ENCODE peak calls at places on chromosomes 12 and 14, in six cellular contexts. One of them, this sample, is unnamed.

GRCh38 chr12:108570743-108571603 is 8.6 kb downstream of the ISCU start:
- DNase-seq in right lobe of liver: peak; percentile 31
- DNase-seq in colonic mucosa: peak; percentile 16
- DNase-seq in IMR-90: peak; percentile 67
- DNase-seq in brain microvascular endothelial cell: peak; percentile 14
- DNase-seq in neural progenitor cell: peak; percentile 61
- DNase-seq in this sample: no peak

GRCh38 chr12:124537525-124538193 is 29.8 kb downstream of the NCOR2 start:
- DNase-seq in right lobe of liver: no peak
- DNase-seq in colonic mucosa: no peak
- DNase-seq in IMR-90: no peak
- DNase-seq in brain microvascular endothelial cell: no peak
- DNase-seq in neural progenitor cell: no peak
- DNase-seq in this sample: no peak

GRCh38 chr14:44833376-44833775 is 128.4 kb downstream of the KLHL28 start:
- DNase-seq in right lobe of liver: no peak
- DNase-seq in colonic mucosa: no peak
- DNase-seq in IMR-90: peak; percentile 43
- DNase-seq in brain microvascular endothelial cell: no peak
- DNase-seq in neural progenitor cell: no peak
- DNase-seq in this sample: no peak

GRCh38 chr14:106551265-106551664 is 1024.9 kb downstream of the TMEM121 start:
- DNase-seq in right lobe of liver: no peak
- DNase-seq in colonic mucosa: no peak
- DNase-seq in IMR-90: no peak
- DNase-seq in brain microvascular endothelial cell: no peak
- DNase-seq in neural progenitor cell: no peak
- DNase-seq in this sample: no peak

GRCh38 chr14:36585100-36585499 is 2.7 kb upstream of the NKX2-8 start:
- DNase-seq in right lobe of liver: no peak
- DNase-seq in colonic mucosa: no peak
- DNase-seq in IMR-90: no peak
- DNase-seq in brain microvascular endothelial cell: no peak
- DNase-seq in neural progenitor cell: no peak
- DNase-seq in this sample: no peak

GRCh38 chr14:94598816-94599655 is 13.2 kb upstream of the SERPINA3 start:
- DNase-seq in right lobe of liver: peak; percentile 90
- DNase-seq in colonic mucosa: peak; percentile 80
- DNase-seq in IMR-90: peak; percentile 97
- DNase-seq in brain microvascular endothelial cell: peak; percentile 98
- DNase-seq in neural progenitor cell: peak; percentile 21
- DNase-seq in this sample: peak; percentile 60

GRCh38 chr14:64515053-64515452 is 10.5 kb downstream of the ZBTB1 start:
- DNase-seq in right lobe of liver: no peak
- DNase-seq in colonic mucosa: no peak
- DNase-seq in IMR-90: no peak
- DNase-seq in brain microvascular endothelial cell: no peak
- DNase-seq in neural progenitor cell: no peak
- DNase-seq in this sample: no peak

GRCh38 chr12:84572186-84572585 is 340.4 kb downstream of the SLC6A15 start:
- DNase-seq in right lobe of liver: no peak
- DNase-seq in colonic mucosa: no peak
- DNase-seq in IMR-90: no peak
- DNase-seq in brain microvascular endothelial cell: no peak
- DNase-seq in neural progenitor cell: no peak
- DNase-seq in this sample: no peak

GRCh38 chr14:47785041-47785440 is 109.6 kb upstream of the MDGA2 start:
- DNase-seq in right lobe of liver: no peak
- DNase-seq in colonic mucosa: no peak
- DNase-seq in IMR-90: no peak
- DNase-seq in brain microvascular endothelial cell: no peak
- DNase-seq in neural progenitor cell: no peak
- DNase-seq in this sample: no peak

GRCh38 chr14:89813485-89814080 is 140.9 kb downstream of the EFCAB11 start:
- DNase-seq in right lobe of liver: no peak
- DNase-seq in colonic mucosa: no peak
- DNase-seq in IMR-90: peak; percentile 96
- DNase-seq in brain microvascular endothelial cell: peak; percentile 95
- DNase-seq in neural progenitor cell: peak; percentile 39
- DNase-seq in this sample: peak; percentile 92

GRCh38 chr12:19575307-19576243 is 136.3 kb downstream of the AEBP2 start:
- DNase-seq in right lobe of liver: peak; percentile 54
- DNase-seq in colonic mucosa: peak; percentile 23
- DNase-seq in IMR-90: peak; percentile 74
- DNase-seq in brain microvascular endothelial cell: peak; percentile 72
- DNase-seq in neural progenitor cell: no peak
- DNase-seq in this sample: peak; percentile 37

GRCh38 chr12:94171595-94171930 is 23.2 kb downstream of the PLXNC1 start:
- DNase-seq in right lobe of liver: no peak
- DNase-seq in colonic mucosa: no peak
- DNase-seq in IMR-90: peak; percentile 43
- DNase-seq in brain microvascular endothelial cell: peak; percentile 64
- DNase-seq in neural progenitor cell: no peak
- DNase-seq in this sample: no peak

GRCh38 chr12:94172031-94172430 is 23.7 kb downstream of the PLXNC1 start:
- DNase-seq in right lobe of liver: no peak
- DNase-seq in colonic mucosa: no peak
- DNase-seq in IMR-90: peak; percentile 46
- DNase-seq in brain microvascular endothelial cell: peak; percentile 65
- DNase-seq in neural progenitor cell: peak; percentile 70
- DNase-seq in this sample: no peak

GRCh38 chr12:94174576-94174975 is 26.2 kb downstream of the PLXNC1 start:
- DNase-seq in right lobe of liver: no peak
- DNase-seq in colonic mucosa: no peak
- DNase-seq in IMR-90: no peak
- DNase-seq in brain microvascular endothelial cell: no peak
- DNase-seq in neural progenitor cell: no peak
- DNase-seq in this sample: no peak

GRCh38 chr12:94172973-94173372 is 24.6 kb downstream of the PLXNC1 start:
- DNase-seq in right lobe of liver: no peak
- DNase-seq in colonic mucosa: no peak
- DNase-seq in IMR-90: peak; percentile 99
- DNase-seq in brain microvascular endothelial cell: peak; percentile 98
- DNase-seq in neural progenitor cell: no peak
- DNase-seq in this sample: peak; percentile 77

GRCh38 chr12:94173660-94174265 is 25.4 kb downstream of the PLXNC1 start:
- DNase-seq in right lobe of liver: no peak
- DNase-seq in colonic mucosa: no peak
- DNase-seq in IMR-90: no peak
- DNase-seq in brain microvascular endothelial cell: no peak
- DNase-seq in neural progenitor cell: no peak
- DNase-seq in this sample: no peak
- H3K27me3 ChIP-seq in right lobe of liver: no peaks in the 10 kb centered on the region
- H3K27me3 ChIP-seq in colonic mucosa: no peaks in the 10 kb centered on the region
- H3K27me3 ChIP-seq in IMR-90: peaks cover 4% of the 10 kb centered on the region
- H3K27me3 ChIP-seq in brain microvascular endothelial cell: no peaks in the 10 kb centered on the region
- H3K27me3 ChIP-seq in neural progenitor cell: peaks cover 42% of the 10 kb centered on the region
- H3K27me3 ChIP-seq in this sample: peaks cover 2% of the 10 kb centered on the region

GRCh38 chr12:27243804-27244679 is at the start of gene STK38L:
- DNase-seq in right lobe of liver: peak; percentile 97
- DNase-seq in colonic mucosa: peak; percentile 98
- DNase-seq in IMR-90: peak; percentile 93
- DNase-seq in brain microvascular endothelial cell: peak; percentile 95
- DNase-seq in neural progenitor cell: peak; percentile 96
- DNase-seq in this sample: peak; percentile 53

GRCh38 chr12:27243006-27243405 is 1.1 kb upstream of the STK38L start:
- DNase-seq in right lobe of liver: no peak
- DNase-seq in colonic mucosa: no peak
- DNase-seq in IMR-90: no peak
- DNase-seq in brain microvascular endothelial cell: no peak
- DNase-seq in neural progenitor cell: no peak
- DNase-seq in this sample: no peak

GRCh38 chr12:27245039-27245438 is 953 bp downstream of the STK38L start:
- DNase-seq in right lobe of liver: no peak
- DNase-seq in colonic mucosa: no peak
- DNase-seq in IMR-90: no peak
- DNase-seq in brain microvascular endothelial cell: no peak
- DNase-seq in neural progenitor cell: no peak
- DNase-seq in this sample: no peak

GRCh38 chr12:27246141-27246540 is 2.1 kb downstream of the STK38L start:
- DNase-seq in right lobe of liver: no peak
- DNase-seq in colonic mucosa: no peak
- DNase-seq in IMR-90: no peak
- DNase-seq in brain microvascular endothelial cell: no peak
- DNase-seq in neural progenitor cell: peak; percentile 66
- DNase-seq in this sample: no peak

DNA sequence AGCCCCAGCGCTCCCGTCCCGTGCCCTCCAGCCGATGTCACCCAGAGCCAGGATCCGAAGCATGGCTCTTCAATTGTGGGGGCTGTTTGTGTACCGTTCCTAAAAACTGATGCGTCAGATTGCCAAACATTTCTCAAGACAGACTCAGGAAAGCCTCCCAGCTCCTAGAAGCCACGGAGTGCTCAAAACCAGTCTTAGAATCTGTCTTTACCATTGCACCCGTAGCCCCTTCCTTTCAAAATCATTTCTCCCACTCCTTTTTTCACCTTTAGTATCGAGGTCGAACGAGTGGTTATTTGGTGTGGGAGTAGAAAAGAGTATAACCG is 557 bp downstream of the STK38L start:
- DNase-seq in right lobe of liver: no peak
- DNase-seq in colonic mucosa: no peak
- DNase-seq in IMR-90: peak; percentile 58
- DNase-seq in brain microvascular endothelial cell: no peak
- DNase-seq in neural progenitor cell: no peak
- DNase-seq in this sample: no peak
- TF ChIP-seq CTCF in right lobe of liver: no peak
- TF ChIP-seq CTCF in colonic mucosa: no peak
- TF ChIP-seq CTCF in IMR-90: no peak
- TF ChIP-seq CTCF in brain microvascular endothelial cell: no peak
- TF ChIP-seq CTCF in neural progenitor cell: no peak
- TF ChIP-seq CTCF in this sample: no peak

DNA sequence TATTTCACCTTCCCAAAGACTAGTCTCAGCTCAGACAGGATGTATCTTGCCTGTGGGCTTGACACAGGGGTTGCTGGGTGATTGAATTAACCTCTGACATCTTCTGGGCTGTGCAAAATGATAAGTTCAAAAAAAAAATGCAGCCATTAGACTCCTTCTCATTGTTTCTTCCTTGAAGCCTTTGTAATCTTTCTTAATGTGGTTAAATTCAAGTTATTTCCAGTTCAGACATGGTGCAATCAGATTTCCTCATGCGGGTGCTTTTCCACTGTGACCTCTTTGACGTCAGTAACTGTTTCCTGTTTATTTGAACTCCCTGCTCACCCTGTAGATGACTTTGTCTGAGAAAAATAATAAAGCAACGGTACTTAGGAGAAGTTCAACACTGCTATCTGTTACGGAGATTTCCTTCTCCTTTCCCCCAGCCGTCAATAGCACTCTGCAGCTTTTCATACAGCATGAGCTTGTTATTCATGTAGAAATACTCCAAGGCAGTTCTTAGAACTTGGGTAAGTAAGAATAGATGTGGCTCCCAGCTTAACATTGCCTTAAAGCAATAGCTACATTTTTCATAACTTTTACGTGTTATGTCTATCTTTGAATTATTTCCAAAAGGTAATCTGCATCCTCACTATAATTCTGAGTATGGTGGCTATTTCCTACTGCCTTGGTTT is 155.5 kb downstream of the PRKCH start:
- DNase-seq in right lobe of liver: peak; percentile 68
- DNase-seq in colonic mucosa: peak; percentile 51
- DNase-seq in IMR-90: peak; percentile 99
- DNase-seq in brain microvascular endothelial cell: peak; percentile 97
- DNase-seq in neural progenitor cell: no peak
- DNase-seq in this sample: peak; percentile 62
- H3K27me3 ChIP-seq in right lobe of liver: no peaks in the 10 kb centered on the region
- H3K27me3 ChIP-seq in colonic mucosa: no peaks in the 10 kb centered on the region
- H3K27me3 ChIP-seq in IMR-90: no peaks in the 10 kb centered on the region
- H3K27me3 ChIP-seq in brain microvascular endothelial cell: no peaks in the 10 kb centered on the region
- H3K27me3 ChIP-seq in neural progenitor cell: no peaks in the 10 kb centered on the region
- H3K27me3 ChIP-seq in this sample: no peaks in the 10 kb centered on the region

GRCh38 chr12:54658306-54659264 is 10.4 kb upstream of the DCD start:
- DNase-seq in right lobe of liver: peak; percentile 60
- DNase-seq in colonic mucosa: peak; percentile 28
- DNase-seq in IMR-90: peak; percentile 6
- DNase-seq in brain microvascular endothelial cell: peak; percentile 34
- DNase-seq in neural progenitor cell: peak; percentile 73
- DNase-seq in this sample: no peak
- TF ChIP-seq CTCF in right lobe of liver: peak; percentile 56
- TF ChIP-seq CTCF in colonic mucosa: peak; percentile 24
- TF ChIP-seq CTCF in IMR-90: peak; percentile 41
- TF ChIP-seq CTCF in brain microvascular endothelial cell: peak; percentile 72
- TF ChIP-seq CTCF in neural progenitor cell: peak; percentile 71
- TF ChIP-seq CTCF in this sample: peak; percentile 53

GRCh38 chr12:40864891-40865290 is 172.7 kb downstream of the CNTN1 start:
- DNase-seq in right lobe of liver: no peak
- DNase-seq in colonic mucosa: no peak
- DNase-seq in IMR-90: no peak
- DNase-seq in brain microvascular endothelial cell: no peak
- DNase-seq in neural progenitor cell: no peak
- DNase-seq in this sample: no peak
- H3K27me3 ChIP-seq in right lobe of liver: no peaks in the 10 kb centered on the region
- H3K27me3 ChIP-seq in colonic mucosa: no peaks in the 10 kb centered on the region
- H3K27me3 ChIP-seq in IMR-90: no peaks in the 10 kb centered on the region
- H3K27me3 ChIP-seq in brain microvascular endothelial cell: no peaks in the 10 kb centered on the region
- H3K27me3 ChIP-seq in neural progenitor cell: no peaks in the 10 kb centered on the region
- H3K27me3 ChIP-seq in this sample: no peaks in the 10 kb centered on the region

This sample was measured in BJ.